ENCODE peak calls at places on chromosomes 4 and X, in four cellular contexts. F, R, C and J are unnamed samples.

GRCh38 chr4:167282171-167282864 is 48.0 kb upstream of the SPOCK3 start:
- DNase-seq in F (no peak), R (no peak), C (no peak), J (no peak)

GRCh38 chrX:67094061-67094460 is 449.8 kb upstream of the AR start:
- DNase-seq in F (no peak), R (no peak), C (no peak), J (no peak)

GRCh38 chr4:48129307-48130014 is 4.6 kb downstream of the TXK start:
- DNase-seq in F (no peak), R (no peak), C (no peak), J (no peak)

GRCh38 chrX:153501530-153501929 is 6.8 kb downstream of the BGN start:
- DNase-seq in F (no peak), R (no peak), C (no peak), J (no peak)

GRCh38 chr4:173585876-173586572 is 56.0 kb upstream of the HAND2 start:
- DNase-seq in F (no peak), R (no peak), C (no peak), J (peak)

GRCh38 chrX:139094671-139095592 is 383.4 kb upstream of the FGF13 start:
- DNase-seq in F (no peak), R (no peak), C (no peak), J (no peak)

GRCh38 chr4:148515248-148515647 is 73.0 kb upstream of the NR3C2 start:
- DNase-seq in F (no peak), R (no peak), C (no peak), J (no peak)

GRCh38 chr4:73815145-73815544 is 21.3 kb upstream of the CXCL6 start:
- DNase-seq in F (no peak), R (no peak), C (no peak), J (no peak)

GRCh38 chr4:149885896-149886295 is 70.3 kb upstream of the IQCM start:
- DNase-seq in F (no peak), R (no peak), C (no peak), J (no peak)

GRCh38 chrX:19660604-19661003 is 145.3 kb upstream of the MAP3K15 start:
- DNase-seq in F (no peak), R (no peak), C (no peak), J (no peak)

GRCh38 chr4:96052827-96053226 is 212.9 kb downstream of the PDHA2 start:
- DNase-seq in F (no peak), R (no peak), C (no peak), J (peak)

GRCh38 chr4:78357122-78357521 is 194.4 kb upstream of the ANXA3 start:
- DNase-seq in F (no peak), R (no peak), C (no peak), J (no peak)

GRCh38 chr4:113179996-113180395 is 130.5 kb downstream of the ANK2 start:
- DNase-seq in F (no peak), R (no peak), C (no peak), J (no peak)

GRCh38 chr4:84578540-84579409 is 4.2 kb upstream of the CDS1 start:
- DNase-seq in F (peak), R (peak), C (no peak), J (peak)

GRCh38 chrX:102934624-102935023 is 2.4 kb upstream of the RAB40AL start:
- DNase-seq in F (peak), R (peak), C (no peak), J (peak)

GRCh38 chrX:17174671-17175070 is 200.3 kb upstream of the NHS start:
- DNase-seq in F (no peak), R (peak), C (no peak), J (no peak)

GRCh38 chr4:72779256-72779655 is 210.2 kb upstream of the ADAMTS3 start:
- DNase-seq in F (no peak), R (no peak), C (no peak), J (no peak)

GRCh38 chrX:139360356-139360755 is 170.2 kb upstream of the F9 start:
- DNase-seq in F (no peak), R (no peak), C (no peak), J (no peak)

GRCh38 chrX:18654873-18655836 is 16.8 kb downstream of the RS1 start:
- DNase-seq in F (peak), R (no peak), C (no peak), J (no peak)

GRCh38 chrX:9110808-9111207 is 76.9 kb upstream of the FAM9B start:
- DNase-seq in F (no peak), R (no peak), C (no peak), J (no peak)

GRCh38 chr4:54614094-54614493 is 43.7 kb upstream of the KIT start:
- DNase-seq in F (no peak), R (no peak), C (no peak), J (no peak)

GRCh38 chrX:153623310-153624029 is 23.5 kb upstream of the DUSP9 start:
- DNase-seq in F (peak), R (no peak), C (no peak), J (no peak)

GRCh38 chr4:100347241-100347640 is 157.0 kb upstream of the DDIT4L start:
- DNase-seq in F (no peak), R (no peak), C (no peak), J (no peak)

DNA sequence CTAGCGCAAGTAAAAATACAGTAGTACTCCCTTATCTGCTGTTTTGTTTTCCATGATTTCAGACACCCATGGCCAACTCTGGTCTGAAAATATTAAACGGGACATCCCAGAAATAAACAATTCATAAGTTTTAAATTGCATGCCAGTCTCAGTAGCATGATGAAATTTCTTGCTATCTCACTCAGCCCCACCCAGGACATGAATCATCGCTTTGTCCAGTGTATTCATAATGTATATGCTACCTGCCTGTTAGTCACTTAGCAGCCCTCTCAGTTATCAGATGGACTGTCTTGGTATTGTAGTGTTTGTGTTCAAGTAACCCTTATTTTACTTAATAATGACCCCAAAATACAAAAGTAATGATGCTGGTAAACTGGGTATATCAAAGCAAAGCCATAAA is 158.2 kb upstream of the DDIT4L start:
- DNase-seq in F (peak), R (no peak), C (no peak), J (no peak)
- TF ChIP-seq NFIC in F (no peak), R (no peak), C (no peak), J (no peak)

DNA sequence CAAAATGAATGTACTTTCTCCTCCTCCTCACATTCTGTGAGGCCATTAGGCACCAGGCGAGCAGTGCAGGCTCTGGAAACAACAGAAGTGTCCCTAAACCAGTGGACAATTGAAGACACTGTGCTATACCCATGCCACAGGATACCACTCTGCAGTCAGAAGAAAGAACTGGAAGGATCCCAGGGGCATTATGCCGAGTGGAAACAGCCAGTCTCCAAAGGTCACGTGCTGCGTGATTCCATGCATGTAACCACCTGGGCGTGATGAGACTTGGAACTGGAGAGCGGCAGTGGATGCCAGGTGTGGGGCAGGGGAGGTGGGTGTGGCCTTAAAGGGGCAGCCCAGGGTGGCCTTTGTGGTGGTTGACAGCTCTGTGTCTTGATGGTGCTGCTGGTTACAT is 139.4 kb downstream of the EVC2 start:
- DNase-seq in F (no peak), R (no peak), C (no peak), J (no peak)
- TF ChIP-seq NFIC in F (no peak), R (no peak), C (no peak), J (no peak)

GRCh38 chrX:71098302-71098701 is 2.7 kb downstream of the FOXO4 start:
- DNase-seq in F (no peak), R (peak), C (no peak), J (peak)

GRCh38 chrX:71095971-71096701 is 485 bp downstream of the FOXO4 start:
- DNase-seq in F (no peak), R (peak), C (no peak), J (peak)

GRCh38 chrX:71095555-71095970 is at the start of gene FOXO4:
- DNase-seq in F (peak), R (peak), C (no peak), J (peak)

GRCh38 chrX:71095033-71095432 is 618 bp upstream of the FOXO4 start:
- DNase-seq in F (no peak), R (no peak), C (no peak), J (no peak)

DNA sequence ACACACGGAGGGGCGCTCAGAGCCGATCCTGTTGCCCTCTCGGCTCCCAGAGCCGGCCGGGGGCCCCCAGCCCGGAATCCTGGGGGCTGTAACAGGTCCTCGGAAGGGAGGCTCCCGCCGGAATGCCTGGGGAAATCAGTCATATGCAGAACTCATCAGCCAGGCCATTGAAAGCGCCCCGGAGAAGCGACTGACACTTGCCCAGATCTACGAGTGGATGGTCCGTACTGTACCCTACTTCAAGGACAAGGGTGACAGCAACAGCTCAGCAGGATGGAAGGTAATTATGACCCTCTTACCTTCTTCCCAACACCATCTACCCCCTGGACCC is 1.0 kb downstream of the FOXO4 start:
- DNase-seq in F (no peak), R (no peak), C (no peak), J (no peak)
- TF ChIP-seq NFIC in F (no peak), R (no peak), C (no peak), J (no peak)

GRCh38 chr4:58590714-58591113 is 1480.5 kb upstream of the IGFBP7 start:
- DNase-seq in F (no peak), R (no peak), C (no peak), J (no peak)

GRCh38 chr4:58587856-58588255 is 1477.7 kb upstream of the IGFBP7 start:
- DNase-seq in F (peak), R (no peak), C (no peak), J (no peak)
- TF ChIP-seq NFIC in F (no peak), R (no peak), C (no peak), J (no peak)

GRCh38 chr4:1087371-1087770 is 26.0 kb downstream of the RNF212 start:
- DNase-seq in F (no peak), R (no peak), C (no peak), J (no peak)
- TF ChIP-seq NFIC in F (no peak), R (no peak), C (no peak), J (no peak)

GRCh38 chr4:11568511-11568910 is 139.8 kb upstream of the HS3ST1 start:
- DNase-seq in F (no peak), R (no peak), C (no peak), J (no peak)
- TF ChIP-seq NFIC in F (no peak), R (no peak), C (no peak), J (no peak)

GRCh38 chr4:25723409-25723808 is 67.8 kb downstream of the SLC34A2 start:
- DNase-seq in F (no peak), R (no peak), C (no peak), J (no peak)

GRCh38 chr4:25727711-25728493 is 72.3 kb downstream of the SLC34A2 start:
- DNase-seq in F (no peak), R (no peak), C (no peak), J (no peak)

GRCh38 chr4:25725870-25726269 is 70.2 kb downstream of the SLC34A2 start:
- DNase-seq in F (no peak), R (no peak), C (no peak), J (no peak)

DNA sequence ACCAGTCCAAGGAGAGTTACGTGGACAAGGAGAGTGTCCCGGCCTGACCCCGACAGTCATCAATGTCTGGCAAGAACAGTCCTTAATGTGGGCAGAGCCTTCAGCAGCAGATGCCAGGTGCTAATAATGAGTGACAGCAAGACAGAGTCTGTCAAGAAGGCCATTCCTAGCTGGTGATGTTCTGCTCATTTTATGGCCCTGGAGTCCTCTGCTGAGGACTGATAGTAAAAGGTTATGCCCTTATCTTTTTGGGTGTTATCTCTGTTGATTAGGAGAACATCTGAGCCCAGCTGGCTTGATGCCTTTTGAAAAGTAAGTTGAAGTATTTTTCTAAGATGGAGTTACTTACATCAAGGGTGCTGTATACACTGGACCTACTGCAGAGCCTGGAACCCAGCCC is 67.3 kb downstream of the SLC34A2 start:
- DNase-seq in F (no peak), R (no peak), C (no peak), J (no peak)
- TF ChIP-seq NFIC in F (no peak), R (no peak), C (no peak), J (peak)